ENCODE peak calls at places on chromosomes 16 and 17, in four cellular contexts. One of them, this sample, is unnamed.

GRCh38 chr16:53041196-53041977 is 11.3 kb downstream of the CHD9NB start:
- DNase-seq in HepG2: peak; percentile 39
- DNase-seq in GM12878: no peak
- DNase-seq in K562: no peak
- DNase-seq in this sample: no peak

GRCh38 chr16:12435730-12436129 is 368.0 kb downstream of the CPPED1 start:
- DNase-seq in GM12878: no peak
- DNase-seq in K562: no peak
- DNase-seq in HepG2: no peak
- DNase-seq in this sample: no peak

GRCh38 chr16:84753412-84754325 is 53.9 kb downstream of the USP10 start:
- DNase-seq in HepG2: no peak
- DNase-seq in GM12878: no peak
- DNase-seq in K562: no peak
- DNase-seq in this sample: no peak

GRCh38 chr16:85894266-85894665 is 4.7 kb upstream of the IRF8 start:
- DNase-seq in GM12878: no peak
- DNase-seq in HepG2: peak; percentile 40
- DNase-seq in K562: no peak
- DNase-seq in this sample: no peak

GRCh38 chr17:45584092-45585036 is 93.8 kb upstream of the PLEKHM1 start:
- DNase-seq in HepG2: peak; percentile 46
- DNase-seq in K562: peak; percentile 69
- DNase-seq in GM12878: no peak
- DNase-seq in this sample: peak; percentile 80

GRCh38 chr17:7281074-7281952 is at the start of gene SLC2A4:
- DNase-seq in GM12878: peak; percentile 41
- DNase-seq in K562: peak; percentile 97
- DNase-seq in HepG2: peak; percentile 95
- DNase-seq in this sample: peak; percentile 98

GRCh38 chr17:58527949-58528348 is 13.5 kb upstream of the MTMR4 start:
- DNase-seq in HepG2: no peak
- DNase-seq in K562: no peak
- DNase-seq in GM12878: no peak
- DNase-seq in this sample: no peak

GRCh38 chr17:48605409-48605864 is 651 bp upstream of the HOXB6 start:
- DNase-seq in HepG2: no peak
- DNase-seq in GM12878: no peak
- DNase-seq in K562: no peak
- DNase-seq in this sample: no peak

GRCh38 chr17:44269118-44269794 is 1.3 kb upstream of the SLC4A1 start:
- DNase-seq in K562: peak; percentile 61
- DNase-seq in GM12878: no peak
- DNase-seq in HepG2: no peak
- DNase-seq in this sample: no peak

GRCh38 chr16:89658221-89658879 is 714 bp downstream of the SPATA33 start:
- DNase-seq in HepG2: no peak
- DNase-seq in K562: peak; percentile 51
- DNase-seq in GM12878: no peak
- DNase-seq in this sample: no peak

GRCh38 chr16:84732674-84733352 is 33.0 kb downstream of the USP10 start:
- DNase-seq in HepG2: no peak
- DNase-seq in GM12878: no peak
- DNase-seq in K562: no peak
- DNase-seq in this sample: peak; percentile 63

GRCh38 chr16:48117217-48118105 is 38.3 kb downstream of the ABCC12 start:
- DNase-seq in HepG2: peak; percentile 81
- DNase-seq in K562: peak; percentile 97
- DNase-seq in GM12878: no peak
- DNase-seq in this sample: peak; percentile 75

GRCh38 chr17:4375039-4375748 is 8.7 kb upstream of the UBE2G1 start:
- DNase-seq in GM12878: peak; percentile 98
- DNase-seq in HepG2: no peak
- DNase-seq in K562: no peak
- DNase-seq in this sample: no peak
- TF ChIP-seq CHD4 in GM12878: no peak
- TF ChIP-seq CHD4 in HepG2: no peak
- TF ChIP-seq CHD4 in K562: no peak
- TF ChIP-seq CHD4 in this sample: no peak

GRCh38 chr17:81340606-81341346 is 45.7 kb upstream of the SLC38A10 start:
- DNase-seq in K562: no peak
- DNase-seq in GM12878: no peak
- DNase-seq in HepG2: no peak
- DNase-seq in this sample: no peak

GRCh38 chr17:81342062-81342699 is 47.1 kb upstream of the SLC38A10 start:
- DNase-seq in HepG2: no peak
- DNase-seq in K562: no peak
- DNase-seq in GM12878: no peak
- DNase-seq in this sample: no peak

GRCh38 chr17:81339502-81340296 is 44.6 kb upstream of the SLC38A10 start:
- DNase-seq in HepG2: peak; percentile 99
- DNase-seq in K562: no peak
- DNase-seq in GM12878: no peak
- DNase-seq in this sample: peak; percentile 77

GRCh38 chr17:81342700-81343070 is 47.6 kb upstream of the SLC38A10 start:
- DNase-seq in K562: no peak
- DNase-seq in HepG2: no peak
- DNase-seq in GM12878: no peak
- DNase-seq in this sample: no peak

GRCh38 chr17:81341347-81342061 is 46.4 kb upstream of the SLC38A10 start:
- DNase-seq in GM12878: no peak
- DNase-seq in HepG2: no peak
- DNase-seq in K562: no peak
- DNase-seq in this sample: no peak
- H3K4me3 ChIP-seq in GM12878: no peak overlapping the region
- H3K4me3 ChIP-seq in HepG2: no peak overlapping the region
- H3K4me3 ChIP-seq in K562: no peak overlapping the region
- H3K4me3 ChIP-seq in this sample: no peak overlapping the region

GRCh38 chr16:8796469-8797363 is 723 bp downstream of the TMEM186 start:
- DNase-seq in K562: no peak
- DNase-seq in HepG2: no peak
- DNase-seq in GM12878: no peak
- DNase-seq in this sample: no peak

GRCh38 chr16:8798535-8799157 is 1.0 kb downstream of the PMM2 start:
- DNase-seq in GM12878: no peak
- DNase-seq in K562: no peak
- DNase-seq in HepG2: no peak
- DNase-seq in this sample: no peak

GRCh38 chr16:8795818-8796217 is 1.6 kb downstream of the TMEM186 start:
- DNase-seq in HepG2: no peak
- DNase-seq in K562: no peak
- DNase-seq in GM12878: no peak
- DNase-seq in this sample: no peak

GRCh38 chr16:8797364-8798173 is at the start of the genes PMM2 and TMEM186:
- DNase-seq in HepG2: peak; percentile 99
- DNase-seq in K562: peak; percentile 96
- DNase-seq in GM12878: peak; percentile 92
- DNase-seq in this sample: peak; percentile 98

GRCh38 chr16:8798174-8798527 is 512 bp downstream of the PMM2 start:
- DNase-seq in GM12878: no peak
- DNase-seq in K562: peak; percentile 79
- DNase-seq in HepG2: peak; percentile 43
- DNase-seq in this sample: no peak
- TF ChIP-seq MAX in GM12878: no peak
- TF ChIP-seq MAX in K562: no peak
- TF ChIP-seq MAX in HepG2: no peak
- TF ChIP-seq MAX in this sample: no peak

DNA sequence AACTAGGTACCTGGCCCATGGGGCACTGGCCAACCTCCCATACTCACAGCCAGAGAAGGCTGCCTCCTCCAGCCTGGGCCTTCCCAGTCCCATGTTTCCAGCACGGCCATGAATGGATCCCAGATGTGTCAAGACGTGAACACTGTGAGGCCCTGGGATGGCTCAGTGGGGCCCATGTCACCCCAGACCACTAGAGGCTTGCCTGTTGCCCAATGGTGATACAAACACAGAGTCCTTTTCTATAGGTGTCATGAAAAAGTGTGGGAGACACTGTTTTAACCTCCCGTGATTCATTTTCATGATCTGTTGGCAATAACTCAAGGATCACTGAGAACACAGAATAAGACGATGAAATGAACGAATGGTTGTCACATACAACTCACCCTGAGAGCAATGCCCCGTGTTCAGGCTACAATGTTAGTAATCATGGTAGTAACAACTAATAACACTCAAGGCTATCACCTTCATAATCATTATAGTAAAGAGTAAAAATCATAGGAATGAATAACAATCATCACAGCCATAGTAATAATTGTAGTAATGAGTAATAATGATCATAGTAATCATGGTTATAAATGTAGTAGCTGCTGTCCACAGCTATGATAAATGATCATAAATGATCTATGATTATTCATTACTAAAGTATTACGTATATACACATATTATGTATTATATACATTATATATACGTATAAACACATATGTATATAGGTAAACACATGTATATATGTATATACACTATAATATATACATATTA is 64.0 kb downstream of the DYNLRB2 start:
- DNase-seq in HepG2: no peak
- DNase-seq in GM12878: no peak
- DNase-seq in K562: no peak
- DNase-seq in this sample: no peak
- TF ChIP-seq CHD4 in HepG2: no peak
- TF ChIP-seq CHD4 in GM12878: no peak
- TF ChIP-seq CHD4 in K562: no peak
- TF ChIP-seq CHD4 in this sample: no peak

This sample was measured in A549.